ENCODE peak calls at places on chromosomes 2 and 18, in six cellular contexts. K, C, Q, O, S and U are unnamed samples.

GRCh38 chr18:64720781-64721464 is 572.0 kb upstream of the LINC00305 start:
- DNase-seq in C (no peak), Q (no peak), O (no peak), S (no peak), K (no peak), U (no peak)

GRCh38 chr2:163471947-163472346 is 263.9 kb downstream of the FIGN start:
- DNase-seq in O (no peak), K (no peak), C (peak), S (no peak), Q (no peak), U (no peak)

GRCh38 chr2:207725815-207726578 is 14.6 kb downstream of the CCNYL1 start:
- DNase-seq in Q (no peak), K (no peak), C (no peak), S (peak), O (no peak), U (no peak)

GRCh38 chr18:51897884-51898283 is 442.1 kb upstream of the DCC start:
- DNase-seq in S (no peak), Q (no peak), O (no peak), C (no peak), K (no peak), U (no peak)

GRCh38 chr18:63208676-63209075 is 110.9 kb downstream of the BCL2 start:
- DNase-seq in Q (no peak), K (no peak), C (no peak), S (no peak), O (no peak), U (no peak)

GRCh38 chr2:67487993-67488392 is 90.9 kb downstream of the ETAA1 start:
- DNase-seq in C (no peak), O (no peak), K (no peak), S (no peak), Q (no peak), U (no peak)

GRCh38 chr2:70671059-70671685 is 96.8 kb downstream of the ADD2 start:
- DNase-seq in S (no peak), C (no peak), Q (no peak), O (peak), K (no peak), U (no peak)

GRCh38 chr2:71938659-71939587 is 208.7 kb downstream of the CYP26B1 start:
- DNase-seq in S (peak), K (peak), C (no peak), O (no peak), Q (no peak), U (no peak)

GRCh38 chr2:109679627-109680026 is 65.5 kb downstream of the SOWAHC start:
- DNase-seq in K (peak), S (no peak), O (no peak), Q (no peak), C (no peak), U (no peak)

GRCh38 chr2:109675666-109676345 is 61.6 kb downstream of the SOWAHC start:
- DNase-seq in Q (no peak), C (no peak), S (no peak), K (peak), O (no peak), U (no peak)

GRCh38 chr2:109680523-109681297 is 66.5 kb downstream of the SOWAHC start:
- DNase-seq in C (no peak), S (no peak), Q (no peak), K (peak), O (no peak), U (no peak)

GRCh38 chr2:109676346-109676897 is 62.3 kb downstream of the SOWAHC start:
- DNase-seq in O (no peak), C (no peak), S (no peak), K (no peak), Q (no peak), U (no peak)

GRCh38 chr2:109677815-109678580 is 63.8 kb downstream of the SOWAHC start:
- DNase-seq in O (no peak), K (peak), Q (no peak), C (no peak), S (no peak), U (no peak)
- TF ChIP-seq EP300 in O (no peak), K (no peak), Q (no peak), C (no peak), S (no peak), U (no peak)

GRCh38 chr2:96822786-96823185 is 6.7 kb downstream of the CNNM3 start:
- DNase-seq in C (no peak), O (no peak), K (no peak), Q (no peak), S (no peak), U (no peak)

GRCh38 chr2:96817882-96818281 is 1.8 kb downstream of the CNNM3 start:
- DNase-seq in C (no peak), K (no peak), S (no peak), Q (no peak), O (no peak), U (no peak)

GRCh38 chr2:96821113-96821512 is 5.0 kb downstream of the CNNM3 start:
- DNase-seq in O (no peak), K (no peak), S (no peak), C (no peak), Q (no peak), U (no peak)

GRCh38 chr2:96819101-96819875 is 3.2 kb downstream of the CNNM3 start:
- DNase-seq in S (peak), K (no peak), C (no peak), O (no peak), Q (no peak), U (no peak)

GRCh38 chr2:96819876-96820511 is 3.9 kb downstream of the CNNM3 start:
- DNase-seq in C (no peak), O (no peak), S (no peak), Q (no peak), K (no peak), U (no peak)
- TF ChIP-seq CTCF in C (no peak), O (no peak), S (no peak), Q (no peak), K (no peak), U (no peak)

GRCh38 chr18:74806073-74806472 is 208.4 kb downstream of the ZNF407 start:
- DNase-seq in S (no peak), K (no peak), C (no peak), O (no peak), Q (no peak), U (no peak)

GRCh38 chr18:74803117-74803516 is 205.4 kb downstream of the ZNF407 start:
- DNase-seq in O (no peak), C (no peak), K (no peak), S (no peak), Q (no peak), U (no peak)

GRCh38 chr18:74804677-74805076 is 207.0 kb downstream of the ZNF407 start:
- DNase-seq in K (no peak), Q (no peak), S (peak), O (no peak), C (no peak), U (no peak)

GRCh38 chr18:74803769-74804168 is 206.1 kb downstream of the ZNF407 start:
- DNase-seq in Q (no peak), K (no peak), C (no peak), S (no peak), O (no peak), U (no peak)

DNA sequence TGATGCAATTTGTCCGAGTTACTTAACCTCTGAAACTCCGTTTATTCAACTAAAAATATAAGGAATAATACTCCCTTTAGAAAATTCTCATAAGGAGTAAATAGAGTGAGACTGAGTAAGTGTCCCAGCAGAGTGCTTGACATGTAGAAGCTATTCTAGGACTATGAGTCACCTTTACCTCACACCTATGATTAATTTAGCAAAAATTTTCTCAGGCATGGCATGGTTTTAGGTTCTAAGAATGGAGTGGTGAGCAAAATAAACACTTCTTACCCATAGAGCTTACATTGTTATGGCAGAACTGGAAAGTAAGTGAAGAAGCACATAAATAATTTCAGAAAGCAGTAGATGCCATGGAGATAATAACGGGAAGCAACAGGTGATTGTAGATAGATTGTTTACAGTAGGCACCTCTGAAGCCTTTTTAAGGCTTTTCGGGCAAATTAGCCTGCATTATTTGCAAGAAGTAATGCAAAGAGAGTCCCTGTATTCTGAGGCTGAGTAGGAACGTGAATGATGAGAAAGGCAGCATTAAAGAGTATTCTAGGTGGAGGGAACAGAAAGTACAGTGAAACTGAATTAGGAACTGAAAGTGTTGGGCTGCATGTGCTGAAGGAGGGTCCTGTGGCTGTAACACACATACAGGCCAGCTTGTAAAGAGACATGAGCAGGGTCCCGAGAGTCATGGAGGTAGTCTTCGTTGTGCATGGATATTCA is 209.2 kb downstream of the ZNF407 start:
- DNase-seq in K (no peak), O (no peak), C (peak), Q (no peak), S (no peak), U (no peak)
- TF ChIP-seq EP300 in K (no peak), O (no peak), C (no peak), Q (no peak), S (peak), U (no peak)

DNA sequence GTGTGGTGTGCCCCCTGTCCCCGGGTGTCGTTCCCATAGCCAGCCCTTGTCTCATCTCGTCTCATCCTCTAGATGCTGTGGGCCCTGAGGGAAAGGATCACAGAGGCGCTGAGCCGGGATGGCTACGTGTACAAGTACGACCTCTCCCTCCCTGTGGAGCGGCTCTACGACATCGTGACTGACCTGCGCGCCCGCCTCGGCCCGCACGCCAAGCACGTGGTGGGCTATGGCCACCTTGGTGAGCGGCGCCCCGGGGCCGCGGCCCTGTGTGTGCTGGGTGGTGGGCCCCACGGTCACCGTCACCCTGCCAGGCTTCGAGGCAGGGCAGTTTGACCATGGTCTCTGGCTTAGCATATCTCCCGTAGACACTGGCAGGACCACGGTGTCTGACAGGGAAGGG is 20.8 kb upstream of the GAL3ST2 start:
- DNase-seq in K (no peak), S (no peak), Q (no peak), O (no peak), C (no peak), U (no peak)
- TF ChIP-seq CTCF in K (no peak), S (no peak), Q (no peak), O (no peak), C (no peak), U (no peak)